ENCODE peak calls at places on chromosome 12, in nine cellular contexts. One of them, this sample, is unnamed.

GRCh38 chr12:132872975-132873421 is 14.4 kb downstream of the CHFR start:
- DNase-seq in IMR-90: no peak
- DNase-seq in sigmoid colon: no peak
- DNase-seq in H1: no peak
- DNase-seq in ovary: no peak
- DNase-seq in GM12878: peak
- DNase-seq in gastrocnemius medialis: no peak
- DNase-seq in lower leg skin: no peak
- DNase-seq in uterus: no peak
- DNase-seq in this sample: no peak

GRCh38 chr12:104669057-104669770 is 212.5 kb downstream of the CHST11 start:
- DNase-seq in IMR-90: no peak
- DNase-seq in H1: no peak
- DNase-seq in lower leg skin: no peak
- DNase-seq in sigmoid colon: peak
- DNase-seq in ovary: peak
- DNase-seq in uterus: peak
- DNase-seq in gastrocnemius medialis: no peak
- DNase-seq in GM12878: no peak
- DNase-seq in this sample: peak

GRCh38 chr12:94123127-94123526 is 25.2 kb upstream of the PLXNC1 start:
- DNase-seq in lower leg skin: no peak
- DNase-seq in sigmoid colon: no peak
- DNase-seq in ovary: no peak
- DNase-seq in gastrocnemius medialis: no peak
- DNase-seq in GM12878: no peak
- DNase-seq in H1: no peak
- DNase-seq in IMR-90: no peak
- DNase-seq in uterus: no peak
- DNase-seq in this sample: no peak

GRCh38 chr12:95601626-95602025 is 50.4 kb upstream of the USP44 start:
- DNase-seq in uterus: no peak
- DNase-seq in IMR-90: peak
- DNase-seq in gastrocnemius medialis: no peak
- DNase-seq in H1: no peak
- DNase-seq in sigmoid colon: no peak
- DNase-seq in GM12878: no peak
- DNase-seq in lower leg skin: no peak
- DNase-seq in ovary: no peak
- DNase-seq in this sample: no peak

GRCh38 chr12:104643921-104644669 is 187.3 kb downstream of the CHST11 start:
- DNase-seq in GM12878: peak
- DNase-seq in ovary: no peak
- DNase-seq in IMR-90: no peak
- DNase-seq in sigmoid colon: no peak
- DNase-seq in uterus: no peak
- DNase-seq in gastrocnemius medialis: peak
- DNase-seq in H1: no peak
- DNase-seq in lower leg skin: peak
- DNase-seq in this sample: peak

GRCh38 chr12:77328326-77328725 is 263.0 kb upstream of the E2F7 start:
- DNase-seq in sigmoid colon: no peak
- DNase-seq in lower leg skin: peak
- DNase-seq in IMR-90: no peak
- DNase-seq in GM12878: no peak
- DNase-seq in ovary: no peak
- DNase-seq in H1: no peak
- DNase-seq in uterus: no peak
- DNase-seq in gastrocnemius medialis: no peak
- DNase-seq in this sample: no peak

GRCh38 chr12:113161415-113162016 is 12.0 kb downstream of the CFAP73 start:
- DNase-seq in lower leg skin: no peak
- DNase-seq in uterus: no peak
- DNase-seq in H1: peak
- DNase-seq in IMR-90: no peak
- DNase-seq in GM12878: no peak
- DNase-seq in ovary: no peak
- DNase-seq in gastrocnemius medialis: no peak
- DNase-seq in sigmoid colon: no peak
- DNase-seq in this sample: no peak

GRCh38 chr12:110760204-110760609 is 17.5 kb upstream of the PPP1CC start:
- DNase-seq in GM12878: no peak
- DNase-seq in IMR-90: no peak
- DNase-seq in ovary: no peak
- DNase-seq in uterus: no peak
- DNase-seq in sigmoid colon: no peak
- DNase-seq in gastrocnemius medialis: no peak
- DNase-seq in lower leg skin: no peak
- DNase-seq in H1: no peak
- DNase-seq in this sample: no peak

GRCh38 chr12:116708826-116709756 is 28.8 kb downstream of the SPRING1 start:
- DNase-seq in IMR-90: peak
- DNase-seq in gastrocnemius medialis: peak
- DNase-seq in lower leg skin: peak
- DNase-seq in GM12878: no peak
- DNase-seq in uterus: peak
- DNase-seq in H1: no peak
- DNase-seq in sigmoid colon: no peak
- DNase-seq in ovary: peak
- DNase-seq in this sample: peak

GRCh38 chr12:24705741-24706358 is 243.1 kb downstream of the BCAT1 start:
- DNase-seq in GM12878: peak
- DNase-seq in lower leg skin: no peak
- DNase-seq in IMR-90: peak
- DNase-seq in sigmoid colon: no peak
- DNase-seq in H1: no peak
- DNase-seq in gastrocnemius medialis: no peak
- DNase-seq in ovary: no peak
- DNase-seq in uterus: no peak
- DNase-seq in this sample: no peak

GRCh38 chr12:54404061-54405004 is 14.7 kb downstream of the ITGA5 start:
- DNase-seq in gastrocnemius medialis: no peak
- DNase-seq in lower leg skin: no peak
- DNase-seq in ovary: peak
- DNase-seq in sigmoid colon: peak
- DNase-seq in IMR-90: peak
- DNase-seq in H1: peak
- DNase-seq in uterus: peak
- DNase-seq in GM12878: no peak
- DNase-seq in this sample: peak

GRCh38 chr12:4246116-4246515 is 27.4 kb upstream of the CCND2 start:
- DNase-seq in H1: no peak
- DNase-seq in gastrocnemius medialis: no peak
- DNase-seq in uterus: no peak
- DNase-seq in lower leg skin: no peak
- DNase-seq in IMR-90: no peak
- DNase-seq in sigmoid colon: no peak
- DNase-seq in ovary: no peak
- DNase-seq in GM12878: no peak
- DNase-seq in this sample: no peak

GRCh38 chr12:117778656-117779055 is 190.1 kb downstream of the KSR2 start:
- DNase-seq in ovary: no peak
- DNase-seq in gastrocnemius medialis: no peak
- DNase-seq in lower leg skin: no peak
- DNase-seq in H1: no peak
- DNase-seq in IMR-90: no peak
- DNase-seq in uterus: no peak
- DNase-seq in GM12878: no peak
- DNase-seq in sigmoid colon: no peak
- DNase-seq in this sample: no peak

GRCh38 chr12:93113317-93114006 is 184.4 kb upstream of the EEA1 start:
- DNase-seq in gastrocnemius medialis: no peak
- DNase-seq in ovary: no peak
- DNase-seq in H1: no peak
- DNase-seq in IMR-90: no peak
- DNase-seq in sigmoid colon: no peak
- DNase-seq in GM12878: no peak
- DNase-seq in uterus: no peak
- DNase-seq in lower leg skin: no peak
- DNase-seq in this sample: no peak

GRCh38 chr12:109952160-109952858 is 43.9 kb downstream of the GIT2 start:
- DNase-seq in IMR-90: no peak
- DNase-seq in GM12878: peak
- DNase-seq in ovary: no peak
- DNase-seq in lower leg skin: no peak
- DNase-seq in sigmoid colon: no peak
- DNase-seq in gastrocnemius medialis: no peak
- DNase-seq in H1: no peak
- DNase-seq in uterus: no peak
- DNase-seq in this sample: no peak

GRCh38 chr12:32809846-32810245 is 54.1 kb upstream of the YARS2 start:
- DNase-seq in H1: no peak
- DNase-seq in gastrocnemius medialis: no peak
- DNase-seq in sigmoid colon: no peak
- DNase-seq in uterus: no peak
- DNase-seq in lower leg skin: no peak
- DNase-seq in ovary: no peak
- DNase-seq in IMR-90: no peak
- DNase-seq in GM12878: no peak
- DNase-seq in this sample: no peak

GRCh38 chr12:26214121-26214520 is 18.7 kb downstream of the SSPN start:
- DNase-seq in lower leg skin: no peak
- DNase-seq in GM12878: no peak
- DNase-seq in uterus: no peak
- DNase-seq in sigmoid colon: no peak
- DNase-seq in gastrocnemius medialis: no peak
- DNase-seq in ovary: no peak
- DNase-seq in H1: no peak
- DNase-seq in IMR-90: no peak
- DNase-seq in this sample: no peak

GRCh38 chr12:123131879-123132402 is 18.9 kb downstream of the PITPNM2 start:
- DNase-seq in uterus: no peak
- DNase-seq in H1: no peak
- DNase-seq in gastrocnemius medialis: no peak
- DNase-seq in sigmoid colon: no peak
- DNase-seq in lower leg skin: no peak
- DNase-seq in ovary: no peak
- DNase-seq in GM12878: no peak
- DNase-seq in IMR-90: no peak
- DNase-seq in this sample: peak

GRCh38 chr12:18296201-18296908 is 35.0 kb downstream of the PIK3C2G start:
- DNase-seq in lower leg skin: no peak
- DNase-seq in IMR-90: no peak
- DNase-seq in H1: no peak
- DNase-seq in uterus: peak
- DNase-seq in gastrocnemius medialis: no peak
- DNase-seq in GM12878: no peak
- DNase-seq in ovary: no peak
- DNase-seq in sigmoid colon: no peak
- DNase-seq in this sample: no peak
- H3K4me3 ChIP-seq in lower leg skin: no peak
- H3K4me3 ChIP-seq in IMR-90: no peak
- H3K4me3 ChIP-seq in H1: no peak
- H3K4me3 ChIP-seq in uterus: peak
- H3K4me3 ChIP-seq in gastrocnemius medialis: peak
- H3K4me3 ChIP-seq in GM12878: no peak
- H3K4me3 ChIP-seq in ovary: peak
- H3K4me3 ChIP-seq in sigmoid colon: peak
- H3K4me3 ChIP-seq in this sample: no peak

DNA sequence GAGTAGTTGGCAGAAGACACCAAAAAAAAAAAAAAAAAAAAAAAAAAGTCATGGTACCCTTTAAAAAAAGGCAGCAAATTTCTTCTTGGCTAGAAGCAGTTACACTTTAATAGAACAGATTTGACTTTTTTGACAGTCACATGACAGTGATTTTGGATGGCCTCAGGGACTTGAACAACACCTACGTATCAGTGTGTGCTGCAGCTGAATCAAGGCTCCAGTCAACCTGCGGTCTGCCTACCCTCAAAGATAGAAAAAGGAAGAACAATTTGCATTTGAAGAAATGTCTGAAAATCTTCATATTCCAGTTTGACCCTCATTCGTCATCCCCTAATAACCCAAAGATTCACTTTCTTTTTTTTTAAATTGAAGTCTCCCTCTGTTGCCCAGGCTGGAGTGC is 53.9 kb downstream of the MDM2 start:
- DNase-seq in sigmoid colon: no peak
- DNase-seq in IMR-90: no peak
- DNase-seq in lower leg skin: no peak
- DNase-seq in uterus: no peak
- DNase-seq in H1: no peak
- DNase-seq in gastrocnemius medialis: no peak
- DNase-seq in ovary: no peak
- DNase-seq in GM12878: no peak
- DNase-seq in this sample: no peak
- TF ChIP-seq POLR2A in sigmoid colon: no peak
- TF ChIP-seq POLR2A in IMR-90: no peak
- TF ChIP-seq POLR2A in lower leg skin: no peak
- TF ChIP-seq POLR2A in uterus: no peak
- TF ChIP-seq POLR2A in H1: no peak
- TF ChIP-seq POLR2A in gastrocnemius medialis: no peak
- TF ChIP-seq POLR2A in ovary: no peak
- TF ChIP-seq POLR2A in GM12878: no peak
- TF ChIP-seq POLR2A in this sample: no peak

DNA sequence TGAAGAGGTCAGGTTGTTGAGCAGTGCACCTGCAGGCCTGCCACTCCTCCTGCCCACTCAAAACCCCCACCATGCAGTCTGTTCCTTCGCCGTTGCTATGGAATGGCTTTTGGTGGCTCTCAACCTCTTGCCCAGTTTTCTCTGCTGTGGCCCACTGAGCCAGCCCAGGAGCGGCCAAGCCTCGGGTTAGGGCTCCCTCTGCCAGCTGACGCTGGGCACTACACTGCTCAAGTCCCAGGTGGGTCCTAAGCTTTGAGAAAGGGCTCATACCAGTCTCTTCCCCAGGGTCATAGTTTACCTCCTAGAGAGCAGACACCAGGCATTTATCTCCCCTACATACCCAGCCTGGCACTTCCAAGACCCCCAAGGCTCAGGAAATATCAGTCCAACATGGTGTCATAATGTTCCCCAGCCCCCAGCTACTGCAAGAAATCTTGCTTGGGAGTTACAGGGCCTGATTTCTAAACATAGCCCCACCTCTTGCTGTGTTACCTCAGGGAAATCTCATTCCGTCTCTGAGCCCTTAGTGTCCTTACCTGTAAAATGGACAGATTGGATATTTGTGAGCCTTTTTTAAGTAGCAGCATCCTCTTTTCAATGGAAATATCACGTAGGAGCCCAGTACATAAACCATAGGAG is 59.4 kb downstream of the TSPAN11 start:
- DNase-seq in GM12878: no peak
- DNase-seq in H1: peak
- DNase-seq in ovary: no peak
- DNase-seq in uterus: no peak
- DNase-seq in IMR-90: peak
- DNase-seq in sigmoid colon: no peak
- DNase-seq in gastrocnemius medialis: no peak
- DNase-seq in lower leg skin: peak
- DNase-seq in this sample: peak
- TF ChIP-seq CTCF in GM12878: peak
- TF ChIP-seq CTCF in H1: peak
- TF ChIP-seq CTCF in ovary: no peak
- TF ChIP-seq CTCF in uterus: no peak
- TF ChIP-seq CTCF in IMR-90: peak
- TF ChIP-seq CTCF in sigmoid colon: peak
- TF ChIP-seq CTCF in gastrocnemius medialis: peak
- TF ChIP-seq CTCF in lower leg skin: no peak
- TF ChIP-seq CTCF in this sample: peak

DNA sequence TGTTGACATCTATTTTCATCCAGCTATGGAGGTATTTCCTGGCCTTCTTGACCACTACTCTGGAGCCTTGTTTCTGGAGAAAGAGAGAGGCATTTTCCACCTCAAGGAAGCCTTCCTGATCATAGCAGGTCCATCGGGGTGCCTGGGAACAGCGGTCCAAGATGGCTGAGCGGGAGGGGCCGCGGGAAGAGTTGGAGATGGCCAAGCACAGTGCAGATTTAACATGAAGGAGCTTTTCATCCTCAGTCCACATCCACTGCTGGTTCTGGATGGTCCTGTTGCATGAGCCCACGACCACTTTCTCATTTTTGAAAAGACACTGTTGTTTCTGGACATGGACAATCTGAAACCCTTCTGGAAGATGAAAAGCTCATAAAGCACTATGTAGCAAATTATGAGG is 1.5 kb downstream of the PTPRB start:
- DNase-seq in uterus: no peak
- DNase-seq in GM12878: no peak
- DNase-seq in gastrocnemius medialis: no peak
- DNase-seq in H1: no peak
- DNase-seq in ovary: no peak
- DNase-seq in sigmoid colon: no peak
- DNase-seq in lower leg skin: no peak
- DNase-seq in IMR-90: no peak
- DNase-seq in this sample: no peak
- H3K4me3 ChIP-seq in uterus: no peak
- H3K4me3 ChIP-seq in GM12878: no peak
- H3K4me3 ChIP-seq in gastrocnemius medialis: no peak
- H3K4me3 ChIP-seq in H1: no peak
- H3K4me3 ChIP-seq in ovary: no peak
- H3K4me3 ChIP-seq in sigmoid colon: no peak
- H3K4me3 ChIP-seq in lower leg skin: no peak
- H3K4me3 ChIP-seq in IMR-90: no peak
- H3K4me3 ChIP-seq in this sample: no peak

This sample was measured in body of pancreas.